ENCODE peak calls at places on chromosomes 4 and X, in five cellular contexts. G is OCI-LY7, K is neural progenitor cell, S is Karpas-422, N is neuronal stem cell. I is an unnamed sample.

GRCh38 chr4:91113130-91113706 is 986.0 kb downstream of the CCSER1 start:
- DNase-seq in G (peak; percentile 10), N (peak; percentile 23), S (peak; percentile 74), K (peak; percentile 49), I (no peak)

GRCh38 chrX:12790878-12791252 is 347 bp upstream of the PRPS2 start:
- DNase-seq in G (no peak), K (no peak), S (no peak), N (no peak), I (no peak)

GRCh38 chrX:132412208-132412607 is 76.6 kb downstream of the MBNL3 start:
- DNase-seq in S (no peak), G (no peak), K (peak; percentile 80), N (peak; percentile 21), I (no peak)

GRCh38 chr4:65580551-65580950 is 89.7 kb downstream of the EPHA5 start:
- DNase-seq in G (no peak), S (no peak), K (peak; percentile 22), N (no peak), I (no peak)

GRCh38 chr4:142913461-142914030 is 67.4 kb upstream of the INPP4B start:
- DNase-seq in G (no peak), K (no peak), N (no peak), S (no peak), I (no peak)

GRCh38 chr4:56215901-56216300 is 171.4 kb downstream of the AASDH start:
- DNase-seq in N (no peak), K (no peak), G (no peak), S (no peak), I (no peak)

GRCh38 chr4:163548481-163549243 is 54.2 kb downstream of the TMA16 start:
- DNase-seq in G (peak; percentile 64), S (peak; percentile 85), K (peak; percentile 70), N (peak; percentile 21), I (peak; percentile 18)

GRCh38 chr4:133524369-133524768 is 375.3 kb downstream of the PCDH10 start:
- DNase-seq in S (no peak), N (no peak), K (no peak), G (no peak), I (no peak)

GRCh38 chr4:41213563-41214157 is 682 bp downstream of the APBB2 start:
- DNase-seq in N (no peak), K (no peak), S (no peak), G (peak; percentile 49), I (no peak)

GRCh38 chrX:39982927-39983326 is 114.8 kb downstream of the BCOR start:
- DNase-seq in N (no peak), G (no peak), K (no peak), S (no peak), I (no peak)

GRCh38 chr4:4461850-4462249 is 74.9 kb downstream of the NSG1 start:
- DNase-seq in G (no peak), S (no peak), K (no peak), N (no peak), I (peak; percentile 49)

GRCh38 chr4:106893903-106894302 is 142.2 kb downstream of the DKK2 start:
- DNase-seq in S (no peak), G (no peak), K (no peak), N (no peak), I (no peak)

GRCh38 chrX:65196758-65197371 is 220.6 kb upstream of the ZC4H2 start:
- DNase-seq in K (peak; percentile 82), S (no peak), G (peak; percentile 64), N (peak; percentile 44), I (no peak)

GRCh38 chrX:16566571-16566970 is 83.4 kb upstream of the S100G start:
- DNase-seq in K (peak; percentile 30), G (no peak), N (no peak), S (no peak), I (no peak)

DNA sequence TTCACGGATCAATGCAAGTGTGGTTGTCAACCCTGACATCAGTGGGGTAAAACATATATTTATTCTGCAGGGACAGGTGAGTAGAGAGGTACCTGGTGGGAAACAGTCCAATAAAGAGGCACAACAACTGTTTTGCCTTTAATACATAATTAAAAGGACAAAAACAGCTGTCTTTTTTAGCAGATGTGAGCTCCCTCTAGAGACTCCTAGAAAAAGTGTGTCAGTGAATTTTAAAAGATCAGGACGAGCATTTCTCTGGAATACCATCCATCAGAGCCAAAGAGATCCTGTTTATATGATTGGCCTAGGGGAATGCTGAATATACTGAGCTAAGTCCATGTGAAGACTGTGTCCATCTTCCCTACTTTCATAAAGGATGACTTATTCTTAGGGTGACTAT is 58.3 kb downstream of the TMEM144 start:
- DNase-seq in N (no peak), S (no peak), K (no peak), G (no peak), I (no peak)
- H3K4me1 ChIP-seq in N (no peaks in the 10 kb centered on the region), S (no peaks in the 10 kb centered on the region), K (no peaks in the 10 kb centered on the region), G (no peaks in the 10 kb centered on the region), I (no peaks in the 10 kb centered on the region)

GRCh38 chr4:28464823-28465222 is 1604.2 kb downstream of the STIM2 start:
- DNase-seq in K (no peak), G (no peak), S (no peak), N (no peak), I (no peak)

GRCh38 chr4:28463184-28463690 is 1602.6 kb downstream of the STIM2 start:
- DNase-seq in G (no peak), N (no peak), K (no peak), S (no peak), I (no peak)

GRCh38 chr4:28462766-28463165 is 1602.1 kb downstream of the STIM2 start:
- DNase-seq in K (peak; percentile 9), S (no peak), G (no peak), N (no peak), I (no peak)
- H3K4me2 ChIP-seq in K (no peak overlapping the region), S (no peak overlapping the region), G (no peak overlapping the region), N (no peak overlapping the region), I (no peak overlapping the region)

GRCh38 chrX:109672239-109672638 is 47.3 kb upstream of the KCNE5 start:
- DNase-seq in S (no peak), G (no peak), N (no peak), K (no peak), I (no peak)
- H3K4me1 ChIP-seq in S (no peaks in the 10 kb centered on the region), G (no peaks in the 10 kb centered on the region), N (no peaks in the 10 kb centered on the region), K (no peaks in the 10 kb centered on the region), I (no peaks in the 10 kb centered on the region)

GRCh38 chr4:85884251-85884650 is 409.3 kb downstream of the ARHGAP24 start:
- DNase-seq in S (no peak), N (peak; percentile 15), G (no peak), K (peak; percentile 68), I (no peak)

GRCh38 chr4:85886665-85887064 is 411.7 kb downstream of the ARHGAP24 start:
- DNase-seq in G (no peak), N (no peak), S (no peak), K (no peak), I (no peak)

GRCh38 chr4:85889314-85889713 is 414.4 kb downstream of the ARHGAP24 start:
- DNase-seq in K (no peak), S (no peak), N (no peak), G (no peak), I (no peak)
- H3K4me2 ChIP-seq in K (no peak overlapping the region), S (no peak overlapping the region), N (no peak overlapping the region), G (no peak overlapping the region), I (no peak overlapping the region)

GRCh38 chr4:77595361-77595973 is 10.2 kb upstream of the CXCL13 start:
- DNase-seq in G (no peak), K (no peak), N (no peak), S (no peak), I (no peak)
- H3K4me1 ChIP-seq in G (no peaks in the 10 kb centered on the region), K (no peaks in the 10 kb centered on the region), N (peaks cover 5% of the 10 kb centered on the region), S (no peaks in the 10 kb centered on the region), I (no peaks in the 10 kb centered on the region)

GRCh38 chrX:136762820-136763452 is 17.8 kb downstream of the ARHGEF6 start:
- DNase-seq in G (peak; percentile 45), S (no peak), N (no peak), K (no peak), I (peak; percentile 63)

GRCh38 chrX:136761410-136761809 is 19.3 kb downstream of the ARHGEF6 start:
- DNase-seq in S (no peak), N (no peak), K (no peak), G (no peak), I (no peak)

GRCh38 chrX:136766785-136767103 is 14.0 kb downstream of the ARHGEF6 start:
- DNase-seq in S (no peak), N (no peak), G (no peak), K (peak; percentile 28), I (no peak)

GRCh38 chrX:136765957-136766356 is 14.8 kb downstream of the ARHGEF6 start:
- DNase-seq in G (no peak), N (no peak), S (no peak), K (no peak), I (no peak)

GRCh38 chrX:136764206-136764605 is 16.5 kb downstream of the ARHGEF6 start:
- DNase-seq in G (no peak), N (no peak), K (no peak), S (no peak), I (no peak)
- H3K4me2 ChIP-seq in G (peak overlapping the region; percentile 66), N (no peak overlapping the region), K (no peak overlapping the region), S (no peak overlapping the region), I (no peak overlapping the region)

DNA sequence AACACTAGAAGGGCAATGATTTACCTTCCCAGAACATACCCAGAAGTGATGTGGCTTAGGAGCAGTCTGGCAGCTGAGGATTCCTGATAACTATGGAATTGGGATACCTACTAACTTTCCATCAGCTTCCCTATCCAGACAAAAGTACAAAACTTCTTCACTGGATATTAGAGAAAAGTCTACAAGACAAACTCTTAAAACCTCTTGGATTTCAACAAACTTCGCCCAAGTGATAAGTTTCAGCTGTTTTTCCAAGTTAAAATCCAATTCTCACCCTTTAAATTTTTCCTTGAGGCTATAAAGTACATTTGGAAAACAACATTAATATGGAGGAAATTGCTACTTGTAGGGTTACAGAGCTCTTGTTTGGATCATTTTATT is 58.2 kb upstream of the SLIT2 start:
- DNase-seq in N (no peak), S (no peak), G (no peak), K (no peak), I (no peak)
- H3K4me1 ChIP-seq in N (no peaks in the 10 kb centered on the region), S (no peaks in the 10 kb centered on the region), G (no peaks in the 10 kb centered on the region), K (no peaks in the 10 kb centered on the region), I (no peaks in the 10 kb centered on the region)

GRCh38 chrX:10190367-10190766 is 33.6 kb downstream of the CLCN4 start:
- DNase-seq in N (no peak), G (peak; percentile 54), S (peak; percentile 81), K (peak; percentile 60), I (peak; percentile 15)
- H3K4me2 ChIP-seq in N (no peak overlapping the region), G (no peak overlapping the region), S (no peak overlapping the region), K (no peak overlapping the region), I (no peak overlapping the region)

GRCh38 chr4:157114671-157115070 is 38.7 kb downstream of the GLRB start:
- DNase-seq in K (no peak), N (no peak), S (no peak), G (no peak), I (no peak)
- H3K4me1 ChIP-seq in K (no peaks in the 10 kb centered on the region), N (no peaks in the 10 kb centered on the region), S (no peaks in the 10 kb centered on the region), G (no peaks in the 10 kb centered on the region), I (no peaks in the 10 kb centered on the region)

I was measured in DND-41.